ENCODE peak calls at places on chromosomes 11 and 22, in six cellular contexts. L, I, D, N, W and Y are unnamed samples.

GRCh38 chr22:42595434-42595833 is 19.2 kb downstream of the POLDIP3 start:
- DNase-seq in L (no peak), I (no peak), D (no peak), N (no peak), W (no peak), Y (no peak)

GRCh38 chr11:112634551-112634950 is 326.7 kb upstream of the NCAM1 start:
- DNase-seq in L (no peak), I (no peak), D (no peak), N (no peak), W (no peak), Y (no peak)

GRCh38 chr11:8068605-8069221 is 12.3 kb upstream of the TUB start:
- DNase-seq in L (peak), I (peak), D (no peak), N (no peak), W (no peak), Y (peak)

GRCh38 chr22:39718206-39718605 is 147.7 kb downstream of the CACNA1I start:
- DNase-seq in L (peak), I (peak), D (no peak), N (no peak), W (no peak), Y (no peak)

GRCh38 chr22:36658900-36659299 is 44.7 kb downstream of the CACNG2 start:
- DNase-seq in L (no peak), I (no peak), D (no peak), N (no peak), W (no peak), Y (no peak)

GRCh38 chr11:97814325-97814959 is 1206.3 kb upstream of the CNTN5 start:
- DNase-seq in L (no peak), I (no peak), D (no peak), N (no peak), W (no peak), Y (no peak)

GRCh38 chr11:8384199-8384821 is 120.6 kb upstream of the LMO1 start:
- DNase-seq in L (no peak), I (no peak), D (no peak), N (no peak), W (no peak), Y (no peak)

GRCh38 chr11:10204021-10204420 is 90.0 kb downstream of the SBF2 start:
- DNase-seq in L (no peak), I (no peak), D (no peak), N (no peak), W (no peak), Y (no peak)

GRCh38 chr11:67355023-67355793 is 1.9 kb upstream of the POLD4 start:
- DNase-seq in L (no peak), I (peak), D (no peak), N (no peak), W (no peak), Y (peak)

GRCh38 chr11:10192036-10192435 is 102.0 kb downstream of the SBF2 start:
- DNase-seq in L (no peak), I (no peak), D (no peak), N (no peak), W (no peak), Y (no peak)

GRCh38 chr11:134586726-134587125 is 174.7 kb upstream of the B3GAT1 start:
- DNase-seq in L (no peak), I (no peak), D (no peak), N (no peak), W (no peak), Y (peak)

GRCh38 chr22:28943501-28943879 is 60.1 kb downstream of the ZNRF3 start:
- DNase-seq in L (no peak), I (no peak), D (no peak), N (no peak), W (no peak), Y (no peak)

GRCh38 chr22:47449508-47450270 is 687.2 kb downstream of the TBC1D22A start:
- DNase-seq in L (no peak), I (no peak), D (no peak), N (no peak), W (no peak), Y (no peak)

GRCh38 chr22:35749808-35750207 is 32.1 kb downstream of the APOL5 start:
- DNase-seq in L (no peak), I (no peak), D (no peak), N (no peak), W (no peak), Y (no peak)

GRCh38 chr11:61541568-61541967 is 33.0 kb downstream of the LRRC10B start:
- DNase-seq in L (no peak), I (no peak), D (no peak), N (no peak), W (no peak), Y (no peak)

GRCh38 chr11:47433991-47434786 is 8.0 kb upstream of the PSMC3 start:
- DNase-seq in L (no peak), I (no peak), D (no peak), N (no peak), W (no peak), Y (no peak)

GRCh38 chr11:72840780-72841179 is 26.6 kb downstream of the ATG16L2 start:
- DNase-seq in L (no peak), I (no peak), D (no peak), N (no peak), W (no peak), Y (no peak)

GRCh38 chr11:36131719-36132349 is 157.4 kb downstream of the COMMD9 start:
- DNase-seq in L (no peak), I (peak), D (no peak), N (no peak), W (no peak), Y (no peak)

GRCh38 chr11:115802641-115803040 is 298.4 kb upstream of the CADM1 start:
- DNase-seq in L (no peak), I (no peak), D (no peak), N (no peak), W (no peak), Y (no peak)

GRCh38 chr22:28604961-28605360 is 74.7 kb downstream of the TTC28 start:
- DNase-seq in L (no peak), I (no peak), D (no peak), N (no peak), W (no peak), Y (no peak)

GRCh38 chr11:115098037-115098436 is 406.2 kb downstream of the CADM1 start:
- DNase-seq in L (no peak), I (no peak), D (no peak), N (no peak), W (no peak), Y (no peak)

GRCh38 chr11:76669901-76670474 is 559 bp downstream of the LRRC32 start:
- DNase-seq in L (peak), I (peak), D (no peak), N (no peak), W (no peak), Y (no peak)